ENCODE peak calls at places on chromosomes 16 and 17, in seven cellular contexts. A, U, D, N, Q, V and O are unnamed samples. For H3K4me1, the result is how much of the 10 kb centered on the place peaks cover.

GRCh38 chr16:14470788-14471187 is 159.3 kb downstream of the PARN start:
- DNase-seq in Q (no peak), D (no peak), N (no peak), A (no peak), V (no peak), U (no peak), O (no peak)

GRCh38 chr16:20647736-20648135 is 49.7 kb downstream of the ACSM1 start:
- DNase-seq in A (no peak), N (no peak), V (no peak), U (no peak), D (no peak), Q (no peak), O (peak)

GRCh38 chr16:13923703-13924298 is 3.8 kb downstream of the ERCC4 start:
- DNase-seq in V (no peak), Q (no peak), U (no peak), A (no peak), D (no peak), N (peak), O (no peak)

GRCh38 chr17:6047966-6048365 is 22.2 kb upstream of the WSCD1 start:
- DNase-seq in N (no peak), U (no peak), V (no peak), Q (no peak), A (no peak), D (no peak), O (peak)

GRCh38 chr16:82761858-82762257 is 135.1 kb downstream of the CDH13 start:
- DNase-seq in Q (no peak), V (no peak), A (no peak), D (no peak), U (no peak), N (no peak), O (no peak)

GRCh38 chr16:67489401-67490083 is 6.2 kb upstream of the AGRP start:
- DNase-seq in Q (no peak), N (no peak), U (no peak), D (no peak), V (no peak), A (no peak), O (no peak)

GRCh38 chr16:75818491-75818890 is 92.2 kb upstream of the CPHXL start:
- DNase-seq in V (no peak), U (no peak), N (no peak), Q (no peak), D (no peak), A (no peak), O (no peak)

GRCh38 chr16:86363057-86363490 is 147.3 kb upstream of the FOXF1 start:
- DNase-seq in V (no peak), N (no peak), U (peak), A (no peak), Q (no peak), D (no peak), O (peak)

GRCh38 chr17:81066072-81066471 is 31.1 kb downstream of the BAIAP2 start:
- DNase-seq in V (no peak), U (peak), D (no peak), Q (no peak), A (no peak), N (no peak), O (no peak)

GRCh38 chr17:55818451-55819375 is 67.9 kb downstream of the PCTP start:
- DNase-seq in V (no peak), U (no peak), Q (no peak), D (no peak), A (no peak), N (no peak), O (no peak)

GRCh38 chr17:51298508-51299371 is 38.4 kb downstream of the UTP18 start:
- DNase-seq in Q (no peak), A (no peak), D (no peak), U (no peak), V (no peak), N (peak), O (peak)

GRCh38 chr17:43988301-43988700 is 16.1 kb upstream of the NAGS start:
- DNase-seq in Q (no peak), A (no peak), N (no peak), D (no peak), U (no peak), V (no peak), O (no peak)

GRCh38 chr16:2070576-2071453 is 23.0 kb downstream of the TSC2 start:
- DNase-seq in Q (no peak), N (no peak), D (no peak), V (no peak), A (no peak), U (no peak), O (no peak)

GRCh38 chr17:27565874-27566672 is 64.9 kb upstream of the LGALS9 start:
- DNase-seq in D (no peak), N (no peak), A (no peak), U (no peak), Q (no peak), V (no peak), O (no peak)

GRCh38 chr17:63390090-63390489 is 56.0 kb downstream of the CYB561 start:
- DNase-seq in A (no peak), Q (no peak), U (no peak), V (no peak), D (no peak), N (no peak), O (no peak)

GRCh38 chr17:66348605-66349165 is 46.3 kb downstream of the PRKCA start:
- DNase-seq in A (no peak), N (peak), Q (peak), V (no peak), U (no peak), D (peak), O (peak)

DNA sequence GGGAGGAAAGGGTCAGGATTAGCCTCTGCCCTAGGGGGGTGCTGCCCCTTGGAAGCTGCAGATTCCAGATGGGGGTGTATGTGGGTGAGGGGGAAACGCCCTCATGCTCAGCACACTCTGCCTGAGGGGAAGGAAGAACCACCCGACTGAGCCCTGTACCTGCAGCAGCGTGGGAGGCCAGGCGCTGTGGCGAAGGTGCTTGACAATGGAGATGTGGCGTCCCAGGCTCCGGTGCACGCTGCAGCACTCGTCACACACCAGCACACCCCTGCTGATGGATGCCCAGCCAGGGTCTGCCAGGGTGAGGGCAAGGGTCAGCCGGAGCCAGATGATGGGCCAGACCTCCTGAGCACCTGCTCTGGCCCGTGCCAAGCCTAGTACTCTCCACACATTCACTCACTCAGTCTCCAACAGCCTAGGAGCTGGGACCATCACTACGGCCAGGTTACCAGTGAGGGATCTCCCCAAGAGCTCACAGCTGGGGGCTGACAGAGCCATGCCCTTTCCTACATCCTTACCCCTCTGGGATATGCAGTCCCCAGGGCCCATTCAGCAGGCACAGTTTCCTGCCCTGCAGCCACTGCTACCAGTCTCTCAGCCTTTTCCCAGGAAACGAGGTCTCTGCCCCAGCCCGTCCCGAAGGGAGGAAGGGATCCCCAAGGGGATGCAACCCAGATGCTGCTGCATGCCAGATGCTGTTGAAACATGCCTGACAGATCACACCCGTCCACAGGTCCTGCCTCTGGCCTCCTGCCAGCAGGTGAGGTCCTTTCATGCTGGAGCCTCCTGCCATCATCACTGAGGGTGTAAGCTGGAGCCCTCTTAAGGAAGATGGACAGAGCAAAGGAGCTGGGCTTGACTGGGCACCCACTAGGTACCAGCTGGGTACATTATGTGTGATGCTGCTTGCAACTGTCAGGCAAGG is 5.9 kb downstream of the GIT1 start:
- DNase-seq in U (no peak), A (no peak), Q (no peak), N (peak), D (peak), V (no peak), O (no peak)
- H3K4me1 ChIP-seq in U (under half), A (under half), Q (half or more), N (under half), D (under half), V (under half), O (under half)

DNA sequence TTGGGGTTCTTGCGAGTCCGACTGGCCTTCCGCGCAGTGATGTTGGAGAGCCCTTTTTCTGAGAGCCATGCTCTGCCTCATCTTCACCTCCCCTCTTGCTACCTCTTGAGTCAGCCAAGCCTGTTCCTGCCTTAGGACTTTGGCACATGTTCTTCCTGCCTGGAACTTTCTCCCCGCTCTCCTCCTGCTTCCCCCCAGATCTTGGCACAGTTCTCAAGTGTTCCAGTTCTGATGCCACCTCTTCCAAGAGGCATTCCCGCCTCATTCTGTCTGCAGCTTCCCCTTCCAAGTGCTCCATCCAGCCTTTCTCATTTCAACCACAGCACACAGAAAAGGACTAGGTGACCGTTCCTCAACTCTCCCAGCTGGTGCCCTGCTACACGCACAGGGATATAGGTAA is 7.7 kb downstream of the AKAP1 start:
- DNase-seq in Q (peak), N (no peak), A (no peak), D (peak), U (no peak), V (peak), O (no peak)
- H3K27ac ChIP-seq in Q (peak), N (no peak), A (peak), D (peak), U (peak), V (peak), O (no peak)

GRCh38 chr16:346587-346986 is 5.9 kb downstream of the AXIN1 start:
- DNase-seq in A (no peak), D (no peak), V (no peak), N (no peak), Q (no peak), U (no peak), O (no peak)

GRCh38 chr16:340370-341091 is 12.0 kb downstream of the AXIN1 start:
- DNase-seq in V (no peak), N (no peak), A (peak), D (no peak), Q (no peak), U (no peak), O (no peak)

GRCh38 chr16:345686-346231 is 6.8 kb downstream of the AXIN1 start:
- DNase-seq in Q (no peak), D (no peak), V (no peak), A (no peak), U (no peak), N (no peak), O (no peak)

GRCh38 chr16:339680-340079 is 12.8 kb downstream of the AXIN1 start:
- DNase-seq in V (no peak), A (peak), D (no peak), N (no peak), Q (no peak), U (no peak), O (no peak)

DNA sequence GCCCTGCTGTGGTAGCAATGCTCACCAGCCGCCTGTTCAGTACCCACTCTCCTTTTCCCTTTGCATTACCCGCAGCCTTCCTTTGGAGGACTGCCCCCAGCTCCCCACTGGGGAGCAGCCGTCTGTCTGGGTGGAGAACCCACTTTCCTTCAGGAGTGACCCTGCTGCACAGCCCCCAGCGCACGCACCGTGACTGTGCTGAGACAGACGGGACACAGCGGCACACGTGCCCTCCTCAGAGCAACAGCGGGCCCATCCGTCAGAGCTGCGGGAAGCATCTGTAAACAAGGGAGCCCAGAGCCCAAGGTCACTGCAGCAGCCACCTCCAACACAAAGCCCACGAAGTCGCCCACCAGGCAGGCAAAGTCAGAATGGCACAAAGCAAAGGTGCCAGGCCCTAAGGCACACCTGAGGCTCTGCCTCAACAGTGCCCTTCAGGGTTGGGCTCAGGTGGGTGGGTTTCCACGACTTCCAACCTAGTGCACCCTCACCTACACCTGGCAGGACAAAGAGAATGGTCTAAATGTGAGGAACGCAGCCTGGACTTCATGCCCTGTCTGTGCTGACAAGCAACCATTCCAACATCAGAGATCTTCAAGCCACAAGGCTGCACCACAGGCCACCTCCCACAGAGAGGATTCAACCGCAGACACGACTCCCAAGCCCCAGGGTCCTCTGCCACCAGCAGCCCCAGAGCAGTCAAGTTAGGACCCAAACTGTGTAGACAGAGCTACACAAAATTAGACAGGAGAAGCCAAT is 9.9 kb downstream of the AXIN1 start:
- DNase-seq in D (no peak), N (no peak), V (no peak), Q (no peak), U (no peak), A (peak), O (no peak)
- H3K4me1 ChIP-seq in D (under half), N (under half), V (under half), Q (under half), U (under half), A (under half), O (under half)

GRCh38 chr17:35254107-35254802 is 11.4 kb downstream of the SLFN5 start:
- DNase-seq in D (peak), V (peak), N (no peak), Q (peak), U (no peak), A (no peak), O (peak)
- H3K27ac ChIP-seq in D (peak), V (peak), N (no peak), Q (peak), U (peak), A (peak), O (peak)

DNA sequence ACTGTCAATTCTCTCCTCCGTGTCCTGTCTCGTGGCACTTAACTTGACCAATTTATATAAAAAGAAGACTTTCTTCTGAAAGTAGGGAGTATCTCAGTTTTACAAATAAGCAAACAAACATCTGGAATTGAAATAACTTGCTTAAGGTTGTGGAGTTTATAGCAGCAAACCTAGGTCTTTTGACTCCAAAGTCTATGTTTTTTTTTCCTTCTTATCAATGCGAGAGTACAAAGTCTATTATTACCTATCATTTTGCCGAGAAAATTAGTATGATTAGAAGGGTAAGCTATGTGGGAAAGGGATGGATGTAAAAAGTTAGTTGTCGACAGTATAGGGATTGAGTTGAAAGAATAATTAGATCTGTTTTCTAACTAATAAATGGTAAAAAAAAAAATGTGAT is 50.4 kb downstream of the PPM1E start:
- DNase-seq in V (no peak), A (no peak), Q (no peak), D (no peak), N (no peak), U (no peak), O (no peak)
- H3K4me1 ChIP-seq in V (under half), A (under half), Q (under half), D (under half), N (under half), U (under half), O (under half)

DNA sequence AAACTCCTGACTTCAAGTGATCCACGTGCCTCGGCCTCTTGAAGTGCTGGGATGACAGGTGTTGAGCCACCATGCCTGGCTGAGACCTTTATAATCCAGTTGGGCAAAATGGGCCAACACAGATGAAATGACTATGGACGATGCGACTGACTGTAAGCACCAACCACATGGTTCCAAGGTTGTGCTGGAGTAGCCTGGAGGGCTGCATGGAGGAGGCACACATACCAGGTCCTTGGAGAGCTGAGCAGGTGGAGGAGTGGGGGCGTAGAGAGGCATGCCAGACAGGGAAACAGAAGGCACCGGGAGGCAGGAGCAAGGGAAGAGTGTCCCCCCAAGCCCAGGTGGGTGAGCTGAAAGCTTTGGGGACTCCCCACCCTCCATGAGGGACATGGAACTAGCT is 85.2 kb downstream of the ABR start:
- DNase-seq in N (no peak), A (no peak), U (no peak), Q (no peak), V (no peak), D (no peak), O (no peak)
- H3K27ac ChIP-seq in N (no peak), A (peak), U (peak), Q (no peak), V (no peak), D (no peak), O (no peak)

DNA sequence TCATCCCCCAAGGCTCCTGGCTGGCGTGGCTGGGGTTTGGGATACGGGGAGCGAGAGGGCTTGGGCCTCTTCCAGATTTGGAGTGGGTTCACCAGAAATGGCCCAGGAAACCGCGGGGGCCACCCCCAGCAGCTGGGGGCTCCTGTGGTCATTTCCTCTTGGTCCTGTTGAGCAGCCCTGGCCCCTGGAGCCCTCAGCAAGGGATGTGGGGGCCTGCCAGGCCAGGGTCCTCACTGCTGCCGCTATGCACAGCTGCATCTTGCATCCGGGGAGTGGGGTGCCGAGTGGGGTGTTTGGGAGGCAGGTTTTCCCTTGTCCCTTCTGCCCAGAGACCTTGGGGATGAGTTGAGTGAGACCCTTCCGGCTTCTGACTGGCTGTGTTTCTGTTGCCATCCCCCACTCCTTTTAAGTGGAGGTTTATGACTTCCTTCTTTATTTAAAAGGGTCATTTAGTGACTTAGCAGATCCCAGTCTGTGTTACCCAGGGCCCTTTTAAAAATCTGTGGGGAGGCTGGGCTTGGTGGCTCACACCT is 319.8 kb downstream of the SEC14L1 start:
- DNase-seq in D (no peak), N (no peak), U (no peak), V (no peak), A (no peak), Q (no peak), O (peak)
- H3K4me1 ChIP-seq in D (under half), N (under half), U (half or more), V (under half), A (half or more), Q (under half), O (under half)